ENCODE peak calls at places on chromosomes 1 and 21, in four cellular contexts. D is A673; R is effector memory CD4-positive, alpha-beta T cell; C is GM23248. P is an unnamed sample.

GRCh38 chr1:66313446-66313845 is 220.5 kb upstream of the SGIP1 start:
- DNase-seq in D (peak; percentile 87), C (no peak), R (no peak), P (peak; percentile 11)

GRCh38 chr21:44702111-44702972 is 5.4 kb downstream of the KRTAP10-12 start:
- DNase-seq in R (no peak), D (no peak), C (no peak), P (no peak)

GRCh38 chr1:156126043-156126700 is 11.7 kb downstream of the LMNA start:
- DNase-seq in D (peak; percentile 69), R (peak; percentile 81), C (peak; percentile 98), P (peak; percentile 99)

GRCh38 chr1:207002731-207003146 is 29.8 kb downstream of the C1orf116 start:
- DNase-seq in D (no peak), R (no peak), C (no peak), P (peak; percentile 63)

GRCh38 chr1:65420590-65421340 is at the start of the genes LEPR and LEPROT:
- DNase-seq in C (peak; percentile 65), R (no peak), D (peak; percentile 56), P (no peak)

GRCh38 chr1:98792123-98792522 is 130.6 kb downstream of the SNX7 start:
- DNase-seq in D (no peak), R (no peak), C (peak; percentile 26), P (peak; percentile 5)

GRCh38 chr21:35511298-35512162 is 462.4 kb upstream of the RUNX1 start:
- DNase-seq in R (no peak), C (peak; percentile 71), D (no peak), P (no peak)

GRCh38 chr1:77605246-77606026 is 77.0 kb downstream of the ZZZ3 start:
- DNase-seq in D (no peak), C (peak; percentile 31), R (no peak), P (peak; percentile 49)

GRCh38 chr1:14937288-14937949 is 216.1 kb upstream of the TMEM51 start:
- DNase-seq in C (no peak), R (no peak), D (no peak), P (no peak)

GRCh38 chr1:109438798-109439297 is 12.6 kb upstream of the PSMA5 start:
- DNase-seq in D (no peak), R (no peak), C (peak; percentile 95), P (peak; percentile 80)

GRCh38 chr1:81867235-81867634 is 66.5 kb downstream of the ADGRL2 start:
- DNase-seq in C (peak; percentile 13), D (no peak), R (no peak), P (no peak)

GRCh38 chr1:114157275-114157660 is 3.6 kb upstream of the SYT6 start:
- DNase-seq in C (no peak), R (no peak), D (no peak), P (no peak)
- H3K27me3 ChIP-seq in C (peaks cover 97% of the 10 kb centered on the region), R (peaks cover 43% of the 10 kb centered on the region), D (no peaks in the 10 kb centered on the region), P (peaks cover 60% of the 10 kb centered on the region)

DNA sequence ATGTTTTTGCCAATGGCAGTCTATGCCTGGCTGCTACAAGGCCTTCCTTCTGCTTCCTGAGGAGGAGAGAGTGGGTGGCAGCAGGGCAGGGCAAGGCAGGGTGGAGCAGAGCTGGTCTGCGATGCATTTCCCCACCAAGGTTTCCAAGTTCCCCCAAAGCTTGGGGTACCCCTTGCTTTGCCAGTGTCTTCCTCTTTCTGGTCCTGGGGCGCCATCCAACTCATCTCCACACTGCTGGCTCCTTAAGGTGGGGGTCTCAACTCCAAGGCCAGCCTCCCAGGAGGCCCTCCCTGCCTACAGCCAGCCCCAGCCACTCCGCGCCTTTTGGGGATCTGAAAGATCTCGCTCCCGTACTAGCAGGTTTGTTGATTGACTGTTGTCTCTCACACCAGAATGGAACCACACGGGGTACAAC is 3.9 kb upstream of the SKI start:
- DNase-seq in R (no peak), C (no peak), D (no peak), P (no peak)
- H3K4me3 ChIP-seq in R (no peak overlapping the region), C (no peak overlapping the region), D (no peak overlapping the region), P (no peak overlapping the region)

DNA sequence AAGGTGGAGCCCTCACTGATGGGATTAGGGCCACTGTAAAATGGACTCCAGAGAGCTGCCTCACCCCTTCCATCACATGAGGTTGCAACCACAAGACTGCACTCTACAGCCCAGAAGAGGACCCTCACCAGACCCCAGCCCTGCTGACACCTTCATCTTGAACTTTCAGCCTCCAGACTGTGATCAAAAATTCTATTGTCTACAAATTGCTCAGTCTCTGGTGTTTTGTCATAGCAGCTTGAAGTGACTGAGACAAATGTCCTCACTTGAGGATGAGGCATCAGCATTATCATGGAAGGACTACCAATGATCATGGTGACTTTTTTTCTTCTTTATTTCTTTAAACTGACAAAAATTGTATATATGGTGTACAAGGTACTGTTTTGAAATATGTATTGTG is 26.7 kb upstream of the TRIM17 start:
- DNase-seq in R (no peak), D (no peak), C (no peak), P (no peak)
- H3K27me3 ChIP-seq in R (peaks cover 13% of the 10 kb centered on the region), D (peaks cover 21% of the 10 kb centered on the region), C (peaks cover 71% of the 10 kb centered on the region), P (peaks cover 2% of the 10 kb centered on the region)

GRCh38 chr1:232655041-232655745 is 25.3 kb upstream of the SIPA1L2 start:
- DNase-seq in D (no peak), C (no peak), R (no peak), P (no peak)
- H3K4me3 ChIP-seq in D (no peak overlapping the region), C (no peak overlapping the region), R (no peak overlapping the region), P (no peak overlapping the region)

GRCh38 chr1:115642168-115643072 is 650 bp downstream of the VANGL1 start:
- DNase-seq in D (peak; percentile 61), C (peak; percentile 66), R (no peak), P (peak; percentile 59)
- H3K27me3 ChIP-seq in D (no peaks in the 10 kb centered on the region), C (no peaks in the 10 kb centered on the region), R (peaks cover 3% of the 10 kb centered on the region), P (no peaks in the 10 kb centered on the region)

GRCh38 chr1:7264101-7264500 is 478.8 kb downstream of the CAMTA1 start:
- DNase-seq in R (no peak), C (no peak), D (no peak), P (no peak)

GRCh38 chr1:7268983-7269382 is 483.7 kb downstream of the CAMTA1 start:
- DNase-seq in R (no peak), C (no peak), D (no peak), P (no peak)

GRCh38 chr1:7267493-7267892 is 482.2 kb downstream of the CAMTA1 start:
- DNase-seq in C (peak; percentile 42), D (no peak), R (no peak), P (no peak)

GRCh38 chr1:7265771-7266371 is 480.6 kb downstream of the CAMTA1 start:
- DNase-seq in R (no peak), C (peak; percentile 90), D (peak; percentile 41), P (peak; percentile 76)

GRCh38 chr1:7266561-7266960 is 481.3 kb downstream of the CAMTA1 start:
- DNase-seq in D (no peak), C (no peak), R (no peak), P (no peak)
- H3K4me3 ChIP-seq in D (no peak overlapping the region), C (no peak overlapping the region), R (no peak overlapping the region), P (no peak overlapping the region)

DNA sequence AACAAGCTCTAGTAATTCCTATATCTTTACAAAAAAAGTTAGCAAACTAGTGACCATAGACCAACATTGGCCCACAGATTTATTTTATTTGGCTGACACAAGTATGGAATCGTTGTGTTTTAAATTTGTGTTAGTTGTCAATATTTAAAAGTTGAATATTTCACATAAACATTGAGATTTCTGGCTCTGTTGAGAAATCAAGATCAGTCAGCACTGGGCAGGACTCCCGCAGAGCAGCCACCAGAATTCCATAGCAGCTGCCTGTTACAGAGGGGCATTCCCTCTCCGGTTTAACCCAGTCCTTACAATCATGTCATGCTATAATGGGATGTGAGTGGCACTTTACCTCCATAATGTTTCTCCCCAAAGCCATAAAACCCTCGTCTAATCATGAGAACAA is 79.2 kb upstream of the NRIP1 start:
- DNase-seq in R (no peak), C (no peak), D (no peak), P (peak; percentile 28)
- H3K27me3 ChIP-seq in R (no peaks in the 10 kb centered on the region), C (no peaks in the 10 kb centered on the region), D (no peaks in the 10 kb centered on the region), P (no peaks in the 10 kb centered on the region)

GRCh38 chr1:115098979-115099692 is 9.8 kb upstream of the TSPAN2 start:
- DNase-seq in D (no peak), R (peak; percentile 65), C (peak; percentile 76), P (peak; percentile 45)

DNA sequence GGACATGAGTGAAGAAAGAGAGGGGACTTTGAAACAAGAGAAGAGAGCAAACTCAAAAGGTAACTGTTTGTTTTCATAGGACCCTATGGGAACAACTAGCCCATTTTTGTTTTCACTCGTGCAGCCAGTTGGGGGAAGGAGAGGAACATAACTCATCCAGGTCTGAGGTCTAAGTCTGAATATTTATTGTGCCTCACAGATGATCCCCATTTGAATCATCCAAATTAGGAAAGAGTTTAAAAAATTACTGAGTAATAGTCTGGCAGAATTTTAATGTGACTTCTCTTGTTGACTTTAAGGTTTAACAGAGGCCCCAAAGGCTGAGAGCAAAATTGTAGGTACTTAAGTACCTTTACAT is 10.4 kb upstream of the TSPAN2 start:
- DNase-seq in C (peak; percentile 85), D (no peak), R (no peak), P (no peak)
- H3K4me3 ChIP-seq in C (peak overlapping the region; percentile 35), D (no peak overlapping the region), R (peak overlapping the region; percentile 43), P (peak overlapping the region; percentile 44)

P was measured in MG63.